ENCODE peak calls at places on chromosomes 2 and 18, in nine cellular contexts. Y is tibial nerve, B is heart left ventricle, O is bronchial epithelial cell, E is AG04450, S is A673, P is left ventricle myocardium inferior, H is kidney epithelial cell, T is GM06990. G is an unnamed sample. For H3K27me3, the result is how much of the 10 kb centered on the place peaks cover.

GRCh38 chr2:38716185-38716584 is 35.0 kb downstream of the SRSF7 start:
- DNase-seq in Y (no peak), B (no peak), O (peak), E (peak), S (no peak), P (no peak), H (no peak), T (no peak), G (peak)

GRCh38 chr2:185745864-185746859 is 7.6 kb downstream of the FSIP2 start:
- DNase-seq in Y (no peak), B (no peak), O (peak), E (no peak), S (no peak), P (no peak), H (no peak), T (no peak), G (no peak)

GRCh38 chr2:111667542-111668273 is 216.3 kb downstream of the ANAPC1 start:
- DNase-seq in Y (peak), B (peak), O (peak), E (no peak), S (peak), P (no peak), H (no peak), T (no peak), G (no peak)

GRCh38 chr2:159684796-159685195 is 27.5 kb upstream of the MARCHF7 start:
- DNase-seq in Y (no peak), B (no peak), O (peak), E (peak), S (no peak), P (no peak), H (peak), T (no peak), G (no peak)

GRCh38 chr2:171550613-171551012 is 28.3 kb downstream of the CYBRD1 start:
- DNase-seq in Y (no peak), B (no peak), O (no peak), E (no peak), S (no peak), P (no peak), H (no peak), T (no peak), G (no peak)

GRCh38 chr2:144448389-144449027 is 71.4 kb downstream of the ZEB2 start:
- DNase-seq in Y (no peak), B (no peak), O (no peak), E (no peak), S (no peak), P (no peak), H (no peak), T (no peak), G (no peak)

GRCh38 chr18:75208055-75208835 is 694 bp downstream of the PTGR3 start:
- DNase-seq in Y (peak), B (peak), O (peak), E (no peak), S (peak), P (peak), H (no peak), T (peak), G (no peak)

GRCh38 chr2:80548469-80548868 is 243.9 kb upstream of the LRRTM1 start:
- DNase-seq in Y (no peak), B (peak), O (peak), E (no peak), S (no peak), P (peak), H (no peak), T (no peak), G (no peak)

GRCh38 chr2:230696670-230697069 is 16.0 kb upstream of the CAB39 start:
- DNase-seq in Y (no peak), B (no peak), O (no peak), E (no peak), S (no peak), P (no peak), H (no peak), T (no peak), G (no peak)

GRCh38 chr2:9392895-9393757 is 30.2 kb downstream of the ITGB1BP1 start:
- DNase-seq in Y (no peak), B (peak), O (no peak), E (no peak), S (peak), P (no peak), H (no peak), T (no peak), G (no peak)

GRCh38 chr18:49728542-49728941 is 84.8 kb downstream of the ACAA2 start:
- DNase-seq in Y (no peak), B (no peak), O (peak), E (no peak), S (peak), P (no peak), H (no peak), T (no peak), G (no peak)

GRCh38 chr18:13932285-13933025 is 17.1 kb upstream of the MC2R start:
- DNase-seq in Y (no peak), B (no peak), O (no peak), E (no peak), S (no peak), P (no peak), H (no peak), T (no peak), G (no peak)

GRCh38 chr2:121969155-121969554 is 213.7 kb downstream of the TSN start:
- DNase-seq in Y (peak), B (no peak), O (no peak), E (no peak), S (no peak), P (peak), H (no peak), T (no peak), G (no peak)

GRCh38 chr2:147660680-147661079 is 184.1 kb upstream of the ACVR2A start:
- DNase-seq in Y (no peak), B (no peak), O (no peak), E (no peak), S (peak), P (no peak), H (no peak), T (no peak), G (no peak)

GRCh38 chr2:98502556-98503335 is 58.1 kb downstream of the INPP4A start:
- DNase-seq in Y (no peak), B (no peak), O (no peak), E (no peak), S (no peak), P (no peak), H (peak), T (no peak), G (peak)

GRCh38 chr2:163877316-163877715 is 141.5 kb upstream of the FIGN start:
- DNase-seq in Y (no peak), B (no peak), O (peak), E (no peak), S (no peak), P (no peak), H (peak), T (no peak), G (peak)

GRCh38 chr2:158716921-158717320 is 78.2 kb upstream of the DAPL1 start:
- DNase-seq in Y (no peak), B (no peak), O (no peak), E (no peak), S (no peak), P (no peak), H (no peak), T (no peak), G (no peak)

GRCh38 chr2:45652090-45653050 is 895 bp downstream of the PRKCE start:
- DNase-seq in Y (peak), B (peak), O (no peak), E (no peak), S (peak), P (peak), H (no peak), T (peak), G (no peak)

GRCh38 chr2:12116228-12116750 is 369.9 kb downstream of the LPIN1 start:
- DNase-seq in Y (no peak), B (no peak), O (no peak), E (no peak), S (no peak), P (no peak), H (no peak), T (peak), G (no peak)

GRCh38 chr2:12110074-12110473 is 363.6 kb downstream of the LPIN1 start:
- DNase-seq in Y (no peak), B (no peak), O (no peak), E (no peak), S (no peak), P (no peak), H (no peak), T (no peak), G (no peak)

GRCh38 chr2:12107849-12108420 is 361.5 kb downstream of the LPIN1 start:
- DNase-seq in Y (no peak), B (no peak), O (no peak), E (no peak), S (no peak), P (no peak), H (no peak), T (no peak), G (no peak)

GRCh38 chr2:12109363-12110017 is 363.1 kb downstream of the LPIN1 start:
- DNase-seq in Y (no peak), B (no peak), O (no peak), E (no peak), S (no peak), P (no peak), H (no peak), T (no peak), G (no peak)

GRCh38 chr2:12113364-12113763 is 366.9 kb downstream of the LPIN1 start:
- DNase-seq in Y (no peak), B (no peak), O (no peak), E (no peak), S (no peak), P (no peak), H (no peak), T (no peak), G (no peak)
- H3K4me3 ChIP-seq in Y (no peak), B (no peak), O (no peak), E (no peak), S (no peak), P (no peak), H (no peak), T (no peak), G (no peak)

GRCh38 chr2:27428213-27428977 is at the start of gene NRBP1:
- DNase-seq in Y (peak), B (peak), O (peak), E (peak), S (peak), P (peak), H (no peak), T (peak), G (no peak)
- TF ChIP-seq CTCF in Y (no peak), B (peak), O (no peak), E (no peak), S (no peak), P (no peak), H (no peak), T (peak), G (peak)

GRCh38 chr2:232634319-232635150 is 1.1 kb downstream of the EFHD1 start:
- DNase-seq in Y (peak), B (peak), O (no peak), E (no peak), S (no peak), P (peak), H (no peak), T (no peak), G (peak)

GRCh38 chr2:232632229-232632903 is 1.0 kb upstream of the EFHD1 start:
- DNase-seq in Y (peak), B (peak), O (no peak), E (no peak), S (no peak), P (peak), H (no peak), T (no peak), G (no peak)

GRCh38 chr2:232632904-232633412 is 446 bp upstream of the EFHD1 start:
- DNase-seq in Y (peak), B (peak), O (no peak), E (no peak), S (peak), P (peak), H (no peak), T (peak), G (peak)

GRCh38 chr2:232635820-232636219 is 2.4 kb downstream of the EFHD1 start:
- DNase-seq in Y (no peak), B (no peak), O (no peak), E (no peak), S (no peak), P (no peak), H (no peak), T (no peak), G (no peak)

GRCh38 chr2:232633413-232634318 is at the start of gene EFHD1:
- DNase-seq in Y (peak), B (peak), O (peak), E (no peak), S (peak), P (peak), H (peak), T (peak), G (peak)
- H3K27me3 ChIP-seq in Y (under half), B (under half), O (under half), E (half or more), S (under half), P (half or more), H (under half), T (under half), G (under half)

DNA sequence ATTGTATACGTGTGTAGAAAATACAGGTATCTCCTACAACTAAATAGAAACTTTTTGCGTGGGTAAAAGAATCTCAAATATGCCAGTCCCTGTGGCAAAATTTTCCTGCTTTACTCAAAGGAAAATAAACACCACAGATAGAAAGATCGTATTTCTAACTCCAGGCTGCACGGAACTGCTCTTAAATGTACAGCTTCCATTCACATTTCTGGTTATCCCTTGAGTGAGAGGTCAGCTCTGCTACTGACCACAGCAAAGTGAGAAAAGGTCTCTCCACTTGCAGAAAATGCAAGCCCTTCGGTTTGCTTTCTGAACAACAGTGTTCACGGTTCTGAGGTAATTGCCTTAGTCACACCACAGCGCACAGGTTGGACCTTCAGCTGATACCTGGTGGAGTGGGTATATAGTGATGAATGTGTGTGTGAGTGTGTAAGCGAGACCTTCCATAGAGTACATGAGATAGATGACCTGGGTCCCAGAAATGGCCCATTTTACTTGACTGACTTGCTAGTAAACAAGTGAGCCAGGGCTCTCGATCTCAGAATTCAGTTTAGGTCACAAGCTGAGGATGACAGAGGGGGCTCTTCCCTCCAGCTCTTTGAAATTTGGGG is 52.1 kb downstream of the ALPK2 start:
- DNase-seq in Y (no peak), B (no peak), O (no peak), E (no peak), S (no peak), P (no peak), H (no peak), T (no peak), G (no peak)
- H3K4me3 ChIP-seq in Y (no peak), B (no peak), O (no peak), E (peak), S (no peak), P (no peak), H (peak), T (no peak), G (peak)

DNA sequence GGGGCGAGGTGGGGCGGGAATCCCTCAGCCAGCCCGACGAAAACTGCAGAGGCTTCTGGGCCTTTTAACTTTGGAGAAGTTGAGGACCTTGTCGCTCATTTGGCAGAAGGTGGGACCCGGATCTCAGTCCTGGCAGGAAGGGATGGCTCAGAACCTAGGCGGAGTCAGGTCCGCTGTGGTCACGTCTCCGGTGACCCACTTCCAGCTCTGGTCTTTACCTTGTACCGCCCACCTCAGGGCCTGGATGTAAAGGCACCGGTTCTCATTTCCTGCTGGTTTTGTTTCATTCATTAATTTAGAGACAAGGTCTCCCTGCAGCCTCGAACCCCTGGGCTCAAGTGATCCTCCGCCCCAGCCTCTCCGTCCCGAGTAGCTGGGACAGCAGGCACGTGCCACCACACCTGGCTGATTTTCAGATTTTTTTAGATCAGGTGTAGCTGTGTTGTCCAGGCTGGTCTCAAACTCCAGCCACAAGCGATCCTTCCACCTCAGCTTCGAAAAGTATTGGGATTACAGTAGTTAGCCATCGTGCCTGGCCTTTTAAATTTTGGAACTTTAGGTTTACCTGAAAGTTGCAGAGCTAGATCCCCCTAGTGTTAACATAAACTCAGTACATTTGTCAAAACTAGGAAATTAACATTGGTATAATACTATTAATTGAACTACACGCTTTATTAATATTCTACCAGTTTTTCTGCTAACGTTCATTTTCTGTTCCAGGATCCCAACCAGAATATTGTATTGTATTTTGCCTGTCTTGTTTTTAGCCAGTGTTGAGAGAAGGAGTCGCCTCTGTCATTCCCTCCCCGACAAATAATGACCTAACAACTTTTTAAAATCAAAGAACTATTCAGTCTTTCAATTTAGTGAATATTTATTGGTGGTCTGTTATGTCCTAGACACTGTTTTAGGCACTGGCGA is 867 bp downstream of the POLI start:
- DNase-seq in Y (peak), B (no peak), O (peak), E (no peak), S (peak), P (no peak), H (no peak), T (no peak), G (no peak)
- TF ChIP-seq CTCF in Y (peak), B (peak), O (peak), E (peak), S (peak), P (peak), H (peak), T (peak), G (peak)

GRCh38 chr2:209147981-209148380 is 275.9 kb upstream of the MAP2 start:
- DNase-seq in Y (no peak), B (no peak), O (peak), E (no peak), S (peak), P (no peak), H (no peak), T (no peak), G (no peak)

GRCh38 chr2:209141818-209142217 is 282.0 kb upstream of the MAP2 start:
- DNase-seq in Y (no peak), B (no peak), O (peak), E (no peak), S (no peak), P (no peak), H (no peak), T (no peak), G (no peak)

GRCh38 chr2:209141142-209141541 is 282.7 kb upstream of the MAP2 start:
- DNase-seq in Y (no peak), B (no peak), O (peak), E (no peak), S (no peak), P (no peak), H (no peak), T (no peak), G (no peak)

GRCh38 chr2:209145941-209146681 is 277.7 kb upstream of the MAP2 start:
- DNase-seq in Y (peak), B (no peak), O (no peak), E (no peak), S (no peak), P (no peak), H (no peak), T (no peak), G (no peak)

GRCh38 chr2:209146682-209147320 is 277.0 kb upstream of the MAP2 start:
- DNase-seq in Y (no peak), B (no peak), O (no peak), E (no peak), S (no peak), P (no peak), H (no peak), T (no peak), G (no peak)
- H3K27me3 ChIP-seq in Y (under half), B (under half), O (under half), E (under half), S (half or more), P (under half), H (under half), T (under half), G (under half)

GRCh38 chr2:238345286-238345968 is 25.1 kb downstream of the TRAF3IP1 start:
- DNase-seq in Y (no peak), B (no peak), O (no peak), E (no peak), S (no peak), P (peak), H (no peak), T (no peak), G (no peak)
- H3K4me3 ChIP-seq in Y (no peak), B (no peak), O (no peak), E (no peak), S (no peak), P (no peak), H (no peak), T (no peak), G (no peak)

DNA sequence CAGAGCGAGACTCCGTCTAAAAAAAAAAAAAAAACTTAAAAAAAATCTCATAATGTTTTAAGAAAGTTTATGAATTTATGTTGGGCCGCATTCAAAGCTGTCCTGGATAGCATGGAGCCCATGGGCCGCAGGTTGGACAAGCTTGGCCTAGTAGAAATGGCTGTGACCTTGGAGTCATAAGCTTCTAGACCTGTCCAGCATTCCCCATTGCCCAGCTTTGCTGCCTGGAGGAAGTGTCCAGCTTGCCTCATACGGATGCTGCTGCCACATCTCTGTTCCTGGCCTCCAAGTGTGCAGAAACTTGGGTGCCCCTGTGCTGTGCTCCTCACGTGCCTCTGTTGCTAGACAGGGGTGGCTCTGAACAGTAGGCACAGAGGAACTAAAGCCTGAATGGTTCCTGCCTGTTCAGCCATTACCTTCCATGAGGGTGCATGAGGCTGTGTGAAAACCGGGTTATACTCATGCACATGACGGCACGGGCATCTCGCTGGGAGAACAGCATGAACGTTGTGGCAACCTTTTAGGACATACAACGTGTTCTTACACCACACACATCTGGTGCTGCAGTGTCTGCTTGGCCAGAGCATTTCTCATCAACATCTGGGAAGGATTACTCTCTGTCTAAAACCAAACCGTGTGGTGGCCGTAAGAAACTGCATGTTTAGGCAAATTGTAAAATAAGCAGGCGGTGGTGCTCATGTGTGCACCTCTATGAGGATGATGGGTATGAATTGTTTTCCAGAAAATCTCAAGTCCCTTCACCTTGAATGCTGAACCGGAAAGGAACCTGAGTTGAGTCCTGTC is 38.2 kb downstream of the FHOD3 start:
- DNase-seq in Y (no peak), B (no peak), O (no peak), E (no peak), S (no peak), P (no peak), H (no peak), T (no peak), G (no peak)
- TF ChIP-seq CTCF in Y (no peak), B (no peak), O (no peak), E (no peak), S (no peak), P (no peak), H (no peak), T (peak), G (peak)

GRCh38 chr2:20578266-20578894 is 72.5 kb downstream of the HS1BP3 start:
- DNase-seq in Y (no peak), B (no peak), O (peak), E (no peak), S (no peak), P (no peak), H (no peak), T (no peak), G (no peak)
- H3K27me3 ChIP-seq in Y (under half), B (under half), O (under half), E (under half), S (under half), P (under half), H (under half), T (under half), G (under half)

G was measured in BJ.